ENCODE peak calls at places on chromosomes 6 and 20, in nine cellular contexts. One of them, this sample, is unnamed.

GRCh38 chr6:169965239-169965638 is 213.8 kb downstream of the ERMARD start:
- ATAC-seq in activated CD8-positive, alpha-beta memory T cell treated with anti-CD3 and anti-CD28 coated beads, Interleukin-2, amount 10 ng/mL, durations not matched to agents 7 days and 5 days: no peak
- ATAC-seq in memory B cell: no peak
- ATAC-seq in SK-N-SH treated with all-trans-retinoic acid at 6 μM for 48 hours: no peak
- ATAC-seq in sciatic nerve: no peak
- ATAC-seq in heart left ventricle: no peak
- ATAC-seq in stimulated activated naive CD8-positive, alpha-beta T cell treated with anti-CD3 and anti-CD28 coated beads, Interleukin-15, Interleukin-2, amounts not matched to agents 100 U/mL and 50 U/mL, for 24 hours: no peak
- ATAC-seq in B cell: no peak
- ATAC-seq in T-cell: no peak
- ATAC-seq in this sample: no peak

GRCh38 chr6:105784179-105784578 is 302.0 kb upstream of the PRDM1 start:
- ATAC-seq in activated CD8-positive, alpha-beta memory T cell treated with anti-CD3 and anti-CD28 coated beads, Interleukin-2, amount 10 ng/mL, durations not matched to agents 7 days and 5 days: no peak
- ATAC-seq in memory B cell: no peak
- ATAC-seq in SK-N-SH treated with all-trans-retinoic acid at 6 μM for 48 hours: no peak
- ATAC-seq in sciatic nerve: no peak
- ATAC-seq in heart left ventricle: no peak
- ATAC-seq in stimulated activated naive CD8-positive, alpha-beta T cell treated with anti-CD3 and anti-CD28 coated beads, Interleukin-15, Interleukin-2, amounts not matched to agents 100 U/mL and 50 U/mL, for 24 hours: no peak
- ATAC-seq in B cell: no peak
- ATAC-seq in T-cell: no peak
- ATAC-seq in this sample: no peak

GRCh38 chr6:36399970-36400369 is 12.5 kb upstream of the ETV7 start:
- ATAC-seq in activated CD8-positive, alpha-beta memory T cell treated with anti-CD3 and anti-CD28 coated beads, Interleukin-2, amount 10 ng/mL, durations not matched to agents 7 days and 5 days: no peak
- ATAC-seq in memory B cell: peak; percentile 61
- ATAC-seq in SK-N-SH treated with all-trans-retinoic acid at 6 μM for 48 hours: no peak
- ATAC-seq in sciatic nerve: no peak
- ATAC-seq in heart left ventricle: no peak
- ATAC-seq in stimulated activated naive CD8-positive, alpha-beta T cell treated with anti-CD3 and anti-CD28 coated beads, Interleukin-15, Interleukin-2, amounts not matched to agents 100 U/mL and 50 U/mL, for 24 hours: no peak
- ATAC-seq in B cell: no peak
- ATAC-seq in T-cell: no peak
- ATAC-seq in this sample: no peak

GRCh38 chr6:53301801-53302537 is 46.8 kb downstream of the ELOVL5 start:
- ATAC-seq in activated CD8-positive, alpha-beta memory T cell treated with anti-CD3 and anti-CD28 coated beads, Interleukin-2, amount 10 ng/mL, durations not matched to agents 7 days and 5 days: no peak
- ATAC-seq in memory B cell: no peak
- ATAC-seq in SK-N-SH treated with all-trans-retinoic acid at 6 μM for 48 hours: no peak
- ATAC-seq in sciatic nerve: no peak
- ATAC-seq in heart left ventricle: no peak
- ATAC-seq in stimulated activated naive CD8-positive, alpha-beta T cell treated with anti-CD3 and anti-CD28 coated beads, Interleukin-15, Interleukin-2, amounts not matched to agents 100 U/mL and 50 U/mL, for 24 hours: no peak
- ATAC-seq in B cell: no peak
- ATAC-seq in T-cell: no peak
- ATAC-seq in this sample: no peak

GRCh38 chr6:42368156-42368555 is 83.6 kb downstream of the TRERF1 start:
- ATAC-seq in activated CD8-positive, alpha-beta memory T cell treated with anti-CD3 and anti-CD28 coated beads, Interleukin-2, amount 10 ng/mL, durations not matched to agents 7 days and 5 days: peak; percentile 75
- ATAC-seq in memory B cell: no peak
- ATAC-seq in SK-N-SH treated with all-trans-retinoic acid at 6 μM for 48 hours: no peak
- ATAC-seq in sciatic nerve: no peak
- ATAC-seq in heart left ventricle: no peak
- ATAC-seq in stimulated activated naive CD8-positive, alpha-beta T cell treated with anti-CD3 and anti-CD28 coated beads, Interleukin-15, Interleukin-2, amounts not matched to agents 100 U/mL and 50 U/mL, for 24 hours: peak; percentile 90
- ATAC-seq in B cell: no peak
- ATAC-seq in T-cell: peak; percentile 70
- ATAC-seq in this sample: no peak

GRCh38 chr20:52054123-52054522 is 137.5 kb downstream of the ZFP64 start:
- ATAC-seq in activated CD8-positive, alpha-beta memory T cell treated with anti-CD3 and anti-CD28 coated beads, Interleukin-2, amount 10 ng/mL, durations not matched to agents 7 days and 5 days: peak; percentile 97
- ATAC-seq in memory B cell: no peak
- ATAC-seq in SK-N-SH treated with all-trans-retinoic acid at 6 μM for 48 hours: no peak
- ATAC-seq in sciatic nerve: no peak
- ATAC-seq in heart left ventricle: no peak
- ATAC-seq in stimulated activated naive CD8-positive, alpha-beta T cell treated with anti-CD3 and anti-CD28 coated beads, Interleukin-15, Interleukin-2, amounts not matched to agents 100 U/mL and 50 U/mL, for 24 hours: peak; percentile 46
- ATAC-seq in B cell: no peak
- ATAC-seq in T-cell: peak; percentile 90
- ATAC-seq in this sample: no peak

GRCh38 chr20:43749734-43750294 is 23.0 kb upstream of the GTSF1L start:
- ATAC-seq in activated CD8-positive, alpha-beta memory T cell treated with anti-CD3 and anti-CD28 coated beads, Interleukin-2, amount 10 ng/mL, durations not matched to agents 7 days and 5 days: no peak
- ATAC-seq in memory B cell: peak; percentile 65
- ATAC-seq in SK-N-SH treated with all-trans-retinoic acid at 6 μM for 48 hours: peak; percentile 92
- ATAC-seq in sciatic nerve: peak; percentile 53
- ATAC-seq in heart left ventricle: peak; percentile 88
- ATAC-seq in stimulated activated naive CD8-positive, alpha-beta T cell treated with anti-CD3 and anti-CD28 coated beads, Interleukin-15, Interleukin-2, amounts not matched to agents 100 U/mL and 50 U/mL, for 24 hours: peak; percentile 12
- ATAC-seq in B cell: peak; percentile 52
- ATAC-seq in T-cell: peak; percentile 85
- ATAC-seq in this sample: peak; percentile 90

GRCh38 chr20:50100552-50100951 is 12.4 kb downstream of the UBE2V1 start:
- ATAC-seq in activated CD8-positive, alpha-beta memory T cell treated with anti-CD3 and anti-CD28 coated beads, Interleukin-2, amount 10 ng/mL, durations not matched to agents 7 days and 5 days: no peak
- ATAC-seq in memory B cell: no peak
- ATAC-seq in SK-N-SH treated with all-trans-retinoic acid at 6 μM for 48 hours: no peak
- ATAC-seq in sciatic nerve: no peak
- ATAC-seq in heart left ventricle: peak; percentile 36
- ATAC-seq in stimulated activated naive CD8-positive, alpha-beta T cell treated with anti-CD3 and anti-CD28 coated beads, Interleukin-15, Interleukin-2, amounts not matched to agents 100 U/mL and 50 U/mL, for 24 hours: no peak
- ATAC-seq in B cell: no peak
- ATAC-seq in T-cell: no peak
- ATAC-seq in this sample: no peak

GRCh38 chr20:61185841-61186601 is 66.0 kb upstream of the CDH4 start:
- ATAC-seq in activated CD8-positive, alpha-beta memory T cell treated with anti-CD3 and anti-CD28 coated beads, Interleukin-2, amount 10 ng/mL, durations not matched to agents 7 days and 5 days: no peak
- ATAC-seq in memory B cell: no peak
- ATAC-seq in SK-N-SH treated with all-trans-retinoic acid at 6 μM for 48 hours: no peak
- ATAC-seq in sciatic nerve: no peak
- ATAC-seq in heart left ventricle: no peak
- ATAC-seq in stimulated activated naive CD8-positive, alpha-beta T cell treated with anti-CD3 and anti-CD28 coated beads, Interleukin-15, Interleukin-2, amounts not matched to agents 100 U/mL and 50 U/mL, for 24 hours: no peak
- ATAC-seq in B cell: no peak
- ATAC-seq in T-cell: no peak
- ATAC-seq in this sample: no peak

GRCh38 chr6:25963426-25964123 is 973 bp downstream of the TRIM38 start:
- ATAC-seq in activated CD8-positive, alpha-beta memory T cell treated with anti-CD3 and anti-CD28 coated beads, Interleukin-2, amount 10 ng/mL, durations not matched to agents 7 days and 5 days: no peak
- ATAC-seq in memory B cell: no peak
- ATAC-seq in SK-N-SH treated with all-trans-retinoic acid at 6 μM for 48 hours: peak; percentile 15
- ATAC-seq in sciatic nerve: peak; percentile 59
- ATAC-seq in heart left ventricle: peak; percentile 16
- ATAC-seq in stimulated activated naive CD8-positive, alpha-beta T cell treated with anti-CD3 and anti-CD28 coated beads, Interleukin-15, Interleukin-2, amounts not matched to agents 100 U/mL and 50 U/mL, for 24 hours: no peak
- ATAC-seq in B cell: no peak
- ATAC-seq in T-cell: no peak
- ATAC-seq in this sample: peak; percentile 45

GRCh38 chr20:63232235-63233060 is 3.3 kb upstream of the BIRC7 start:
- ATAC-seq in activated CD8-positive, alpha-beta memory T cell treated with anti-CD3 and anti-CD28 coated beads, Interleukin-2, amount 10 ng/mL, durations not matched to agents 7 days and 5 days: no peak
- ATAC-seq in memory B cell: no peak
- ATAC-seq in SK-N-SH treated with all-trans-retinoic acid at 6 μM for 48 hours: no peak
- ATAC-seq in sciatic nerve: no peak
- ATAC-seq in heart left ventricle: no peak
- ATAC-seq in stimulated activated naive CD8-positive, alpha-beta T cell treated with anti-CD3 and anti-CD28 coated beads, Interleukin-15, Interleukin-2, amounts not matched to agents 100 U/mL and 50 U/mL, for 24 hours: no peak
- ATAC-seq in B cell: no peak
- ATAC-seq in T-cell: no peak
- ATAC-seq in this sample: peak; percentile 41

GRCh38 chr6:65852369-65852852 is 145.4 kb upstream of the EYS start:
- ATAC-seq in activated CD8-positive, alpha-beta memory T cell treated with anti-CD3 and anti-CD28 coated beads, Interleukin-2, amount 10 ng/mL, durations not matched to agents 7 days and 5 days: no peak
- ATAC-seq in memory B cell: no peak
- ATAC-seq in SK-N-SH treated with all-trans-retinoic acid at 6 μM for 48 hours: no peak
- ATAC-seq in sciatic nerve: no peak
- ATAC-seq in heart left ventricle: no peak
- ATAC-seq in stimulated activated naive CD8-positive, alpha-beta T cell treated with anti-CD3 and anti-CD28 coated beads, Interleukin-15, Interleukin-2, amounts not matched to agents 100 U/mL and 50 U/mL, for 24 hours: no peak
- ATAC-seq in B cell: no peak
- ATAC-seq in T-cell: no peak
- ATAC-seq in this sample: no peak

GRCh38 chr6:4370066-4370465 is 234.7 kb upstream of the ECI2 start:
- ATAC-seq in activated CD8-positive, alpha-beta memory T cell treated with anti-CD3 and anti-CD28 coated beads, Interleukin-2, amount 10 ng/mL, durations not matched to agents 7 days and 5 days: no peak
- ATAC-seq in memory B cell: no peak
- ATAC-seq in SK-N-SH treated with all-trans-retinoic acid at 6 μM for 48 hours: peak; percentile 72
- ATAC-seq in sciatic nerve: no peak
- ATAC-seq in heart left ventricle: no peak
- ATAC-seq in stimulated activated naive CD8-positive, alpha-beta T cell treated with anti-CD3 and anti-CD28 coated beads, Interleukin-15, Interleukin-2, amounts not matched to agents 100 U/mL and 50 U/mL, for 24 hours: no peak
- ATAC-seq in B cell: no peak
- ATAC-seq in T-cell: no peak
- ATAC-seq in this sample: peak; percentile 58

GRCh38 chr6:45487645-45488044 is 109.9 kb upstream of the SUPT3H start:
- ATAC-seq in activated CD8-positive, alpha-beta memory T cell treated with anti-CD3 and anti-CD28 coated beads, Interleukin-2, amount 10 ng/mL, durations not matched to agents 7 days and 5 days: no peak
- ATAC-seq in memory B cell: no peak
- ATAC-seq in SK-N-SH treated with all-trans-retinoic acid at 6 μM for 48 hours: no peak
- ATAC-seq in sciatic nerve: no peak
- ATAC-seq in heart left ventricle: no peak
- ATAC-seq in stimulated activated naive CD8-positive, alpha-beta T cell treated with anti-CD3 and anti-CD28 coated beads, Interleukin-15, Interleukin-2, amounts not matched to agents 100 U/mL and 50 U/mL, for 24 hours: no peak
- ATAC-seq in B cell: no peak
- ATAC-seq in T-cell: no peak
- ATAC-seq in this sample: no peak

GRCh38 chr6:131532476-131533108 is 40.4 kb upstream of the ARG1 start:
- ATAC-seq in activated CD8-positive, alpha-beta memory T cell treated with anti-CD3 and anti-CD28 coated beads, Interleukin-2, amount 10 ng/mL, durations not matched to agents 7 days and 5 days: peak; percentile 70
- ATAC-seq in memory B cell: peak; percentile 37
- ATAC-seq in SK-N-SH treated with all-trans-retinoic acid at 6 μM for 48 hours: no peak
- ATAC-seq in sciatic nerve: no peak
- ATAC-seq in heart left ventricle: no peak
- ATAC-seq in stimulated activated naive CD8-positive, alpha-beta T cell treated with anti-CD3 and anti-CD28 coated beads, Interleukin-15, Interleukin-2, amounts not matched to agents 100 U/mL and 50 U/mL, for 24 hours: peak; percentile 93
- ATAC-seq in B cell: no peak
- ATAC-seq in T-cell: peak; percentile 61
- ATAC-seq in this sample: peak; percentile 13